ENCODE peak calls at places on chromosomes 11 and 22, in six cellular contexts. M is activated CD4-positive, alpha-beta memory T cell treated with anti-CD3 and anti-CD28 coated beads, Interleukin-2, amount 10 ng/mL, durations not matched to agents 7 days and 5 days; G is central memory CD4-positive, alpha-beta T cell; Z is activated T-cell treated with anti-CD3 and anti-CD28 coated beads, Interleukin-2, amount 50 U/mL, for 72 hours; Q is cardiac muscle cell; W is astrocyte of the spinal cord. K is an unnamed sample.

GRCh38 chr11:68950268-68950667 is 30.5 kb downstream of the MRGPRD start:
- DNase-seq in W (peak), Z (no peak), G (no peak), M (no peak), Q (peak), K (no peak)

GRCh38 chr22:24333301-24333700 is 62.7 kb downstream of the SPECC1L start:
- DNase-seq in M (no peak), G (no peak), Q (no peak), Z (no peak), W (peak), K (no peak)

GRCh38 chr22:28981818-28982499 is 79.7 kb downstream of the C22orf31 start:
- DNase-seq in G (no peak), Z (no peak), M (no peak), W (no peak), Q (no peak), K (no peak)

GRCh38 chr22:32353292-32353691 is 4.4 kb upstream of the RFPL3 start:
- DNase-seq in W (no peak), G (no peak), M (no peak), Q (no peak), Z (no peak), K (no peak)

GRCh38 chr11:77589521-77590193 is at the start of gene AQP11:
- DNase-seq in M (peak), Z (peak), W (peak), G (peak), Q (peak), K (peak)

GRCh38 chr11:71453911-71454304 is 905 bp downstream of the NADSYN1 start:
- DNase-seq in Q (no peak), M (no peak), Z (no peak), G (no peak), W (no peak), K (no peak)

GRCh38 chr11:119062779-119063178 is 4.8 kb upstream of the VPS11 start:
- DNase-seq in Z (no peak), G (no peak), Q (no peak), W (peak), M (no peak), K (no peak)

GRCh38 chr11:85835263-85835662 is 19.9 kb upstream of the CCDC83 start:
- DNase-seq in M (no peak), Q (no peak), W (no peak), Z (no peak), G (no peak), K (no peak)

GRCh38 chr22:46262449-46263207 is 515 bp downstream of the PKDREJ start:
- DNase-seq in Z (peak), Q (peak), G (no peak), W (peak), M (peak), K (peak)

GRCh38 chr11:133388975-133389568 is 143.2 kb downstream of the OPCML start:
- DNase-seq in Z (no peak), G (no peak), Q (no peak), M (no peak), W (no peak), K (no peak)

GRCh38 chr11:119729581-119730346 is 764 bp upstream of the NECTIN1 start:
- DNase-seq in M (no peak), Q (no peak), G (no peak), Z (no peak), W (no peak), K (no peak)

K was measured in stimulated activated effector memory CD8-positive, alpha-beta T cell treated with anti-CD3 and anti-CD28 coated beads, Interleukin-12 subunit alpha, Interleukin-12 subunit beta, amount 100 ng/mL, for 72 hours.